ENCODE peak calls at places on chromosome 20, in eight cellular contexts. L, W, H, S, J, T, X and Z are unnamed samples.
A peak's percentile ranks its signal among the peaks of the same experiment; 100 is the strongest.

GRCh38 chr20:62370115-62370806 is 3.1 kb upstream of the LAMA5 start:
- DNase-seq in J (peak; percentile 49), S (peak; percentile 59), H (no peak), W (peak; percentile 88), X (no peak), L (no peak), T (peak; percentile 49), Z (no peak)

GRCh38 chr20:44787299-44787698 is 23.0 kb downstream of the RIMS4 start:
- DNase-seq in X (no peak), T (no peak), S (no peak), J (no peak), W (no peak), L (no peak), H (no peak), Z (no peak)

GRCh38 chr20:20215976-20216727 is 151.8 kb upstream of the INSM1 start:
- DNase-seq in T (no peak), J (no peak), W (no peak), X (no peak), L (no peak), H (no peak), S (peak; percentile 66), Z (no peak)

GRCh38 chr20:35276408-35276807 is 1.5 kb downstream of the MMP24OS start:
- DNase-seq in H (no peak), X (no peak), T (no peak), L (no peak), S (no peak), J (no peak), W (no peak), Z (no peak)

GRCh38 chr20:6651561-6651960 is 115.9 kb upstream of the BMP2 start:
- DNase-seq in W (no peak), T (no peak), X (no peak), S (no peak), J (no peak), H (no peak), L (no peak), Z (no peak)

GRCh38 chr20:3727333-3728035 is 5.0 kb upstream of the HSPA12B start:
- DNase-seq in H (no peak), X (no peak), T (no peak), J (no peak), W (peak; percentile 58), L (peak; percentile 66), S (no peak), Z (no peak)

GRCh38 chr20:62805365-62805710 is 703 bp downstream of the OGFR start:
- DNase-seq in W (no peak), J (no peak), T (peak; percentile 39), L (no peak), S (no peak), H (no peak), X (no peak), Z (no peak)

GRCh38 chr20:17936306-17936790 is 32.2 kb downstream of the SNX5 start:
- DNase-seq in T (no peak), J (no peak), W (peak; percentile 32), L (no peak), H (no peak), S (no peak), X (no peak), Z (no peak)